ENCODE peak calls at places on chromosomes 11 and 22, in six cellular contexts. M is colonic mucosa, F is heart right ventricle, N is KBM-7, U is amniotic stem cell, Q is ovary. H is an unnamed sample.

GRCh38 chr22:28333106-28333505 is 346.5 kb downstream of the TTC28 start:
- DNase-seq in N (no peak), F (no peak), M (no peak), Q (no peak), U (no peak), H (no peak)

GRCh38 chr11:107591098-107591445 is at the start of gene ELMOD1:
- DNase-seq in F (peak), N (peak), Q (peak), M (peak), U (no peak), H (peak)

GRCh38 chr11:420054-420910 is 5.5 kb upstream of the SIGIRR start:
- DNase-seq in N (no peak), U (no peak), Q (no peak), F (peak), M (no peak), H (peak)

GRCh38 chr11:96307748-96308133 is 35.3 kb downstream of the MAML2 start:
- DNase-seq in M (peak), Q (no peak), N (no peak), U (peak), F (no peak), H (no peak)

GRCh38 chr11:827861-828167 is at the start of gene CRACR2B:
- DNase-seq in N (no peak), Q (no peak), U (no peak), F (no peak), M (peak), H (peak)

GRCh38 chr11:129143335-129143734 is 48.8 kb downstream of the ARHGAP32 start:
- DNase-seq in N (no peak), U (peak), M (peak), Q (peak), F (peak), H (peak)

GRCh38 chr22:39593061-39593930 is 22.7 kb downstream of the CACNA1I start:
- DNase-seq in M (no peak), F (no peak), N (no peak), U (no peak), Q (no peak), H (no peak)

GRCh38 chr11:104352036-104352435 is 188.1 kb upstream of the PDGFD start:
- DNase-seq in N (no peak), M (no peak), F (no peak), Q (no peak), U (no peak), H (no peak)

GRCh38 chr22:42799462-42800405 is 57.3 kb downstream of the ARFGAP3 start:
- DNase-seq in F (no peak), U (no peak), N (peak), Q (no peak), M (no peak), H (no peak)

GRCh38 chr11:23772081-23772480 is 724.8 kb upstream of the LUZP2 start:
- DNase-seq in U (no peak), F (no peak), M (no peak), Q (no peak), N (no peak), H (no peak)

GRCh38 chr11:28836285-28837081 is 728.3 kb downstream of the METTL15 start:
- DNase-seq in M (no peak), F (no peak), Q (no peak), N (no peak), U (peak), H (no peak)

GRCh38 chr11:120565436-120566155 is 54.0 kb downstream of the GRIK4 start:
- DNase-seq in M (no peak), N (no peak), U (no peak), Q (no peak), F (no peak), H (no peak)

GRCh38 chr22:27274770-27275449 is 526.6 kb downstream of the MN1 start:
- DNase-seq in M (no peak), F (no peak), N (no peak), U (no peak), Q (no peak), H (no peak)

GRCh38 chr11:72813740-72814138 is 472 bp upstream of the ATG16L2 start:
- DNase-seq in U (peak), F (peak), N (peak), M (peak), Q (peak), H (peak)

GRCh38 chr11:63874511-63874910 is 35.6 kb downstream of the MARK2 start:
- DNase-seq in F (no peak), Q (no peak), N (no peak), M (no peak), U (no peak), H (peak)

GRCh38 chr11:71331631-71332030 is 79.3 kb upstream of the SHANK2 start:
- DNase-seq in Q (no peak), F (no peak), M (no peak), N (no peak), U (no peak), H (no peak)

GRCh38 chr22:38246692-38247091 is 26.1 kb downstream of the TMEM184B start:
- DNase-seq in F (peak), U (no peak), M (no peak), Q (no peak), N (no peak), H (peak)

GRCh38 chr22:32680277-32680676 is 121.2 kb upstream of the TIMP3 start:
- DNase-seq in U (no peak), F (no peak), N (no peak), Q (no peak), M (no peak), H (no peak)

GRCh38 chr22:37982151-37982838 is 2.1 kb downstream of the SOX10 start:
- DNase-seq in M (peak), Q (peak), U (no peak), N (no peak), F (no peak), H (no peak)

GRCh38 chr11:122399375-122399774 is 256.1 kb upstream of the UBASH3B start:
- DNase-seq in F (no peak), N (no peak), M (no peak), U (no peak), Q (no peak), H (no peak)

GRCh38 chr11:114102993-114103896 is 43.7 kb downstream of the ZBTB16 start:
- DNase-seq in M (no peak), F (no peak), U (no peak), Q (no peak), N (no peak), H (no peak)

GRCh38 chr22:41023299-41023623 is 69.1 kb upstream of the EP300 start:
- DNase-seq in U (no peak), N (no peak), M (no peak), F (no peak), Q (no peak), H (no peak)

GRCh38 chr11:93498099-93499040 is 44.8 kb downstream of the SMCO4 start:
- DNase-seq in M (no peak), F (no peak), U (no peak), Q (no peak), N (no peak), H (no peak)

GRCh38 chr11:92376146-92376599 is 151.6 kb downstream of the FAT3 start:
- DNase-seq in F (no peak), M (no peak), Q (no peak), N (no peak), U (no peak), H (no peak)

GRCh38 chr11:62707277-62707771 is at the start of the genes BSCL2 and GNG3:
- DNase-seq in U (no peak), F (no peak), M (no peak), N (peak), Q (peak), H (peak)

GRCh38 chr11:64643258-64643881 is 52.4 kb downstream of the SLC22A12 start:
- DNase-seq in U (no peak), Q (peak), N (no peak), F (no peak), M (no peak), H (no peak)

GRCh38 chr11:78254263-78254662 is 65.5 kb downstream of the USP35 start:
- DNase-seq in M (no peak), Q (no peak), N (no peak), F (no peak), U (no peak), H (no peak)

GRCh38 chr11:107493117-107493516 is 35.5 kb upstream of the CWF19L2 start:
- DNase-seq in Q (no peak), M (no peak), U (no peak), N (no peak), F (no peak), H (no peak)

GRCh38 chr11:44174846-44175245 is 79.4 kb downstream of the EXT2 start:
- DNase-seq in Q (no peak), M (no peak), U (no peak), F (no peak), N (no peak), H (no peak)

GRCh38 chr22:49936018-49936972 is 17.9 kb downstream of the CRELD2 start:
- DNase-seq in U (peak), Q (peak), N (peak), F (peak), M (peak), H (peak)

GRCh38 chr22:45709866-45710265 is 38.2 kb downstream of the ATXN10 start:
- DNase-seq in Q (no peak), N (no peak), F (no peak), M (no peak), U (no peak), H (no peak)